ENCODE peak calls at places on chromosomes 11 and 22, in four cellular contexts. R is natural killer cell, A is pancreas, K is psoas muscle. G is an unnamed sample.

GRCh38 chr11:102551188-102551781 is 20.7 kb upstream of the MMP7 start:
- DNase-seq in R (no peak), K (no peak), A (no peak), G (no peak)

GRCh38 chr11:93727985-93728791 is 13.1 kb downstream of the TAF1D start:
- DNase-seq in R (no peak), A (no peak), K (no peak), G (no peak)

GRCh38 chr22:40310081-40310770 is 36.1 kb upstream of the ADSL start:
- DNase-seq in R (no peak), K (no peak), A (no peak), G (no peak)

GRCh38 chr11:132245558-132246385 is 875.4 kb downstream of the NTM start:
- DNase-seq in R (no peak), A (no peak), K (no peak), G (no peak)

GRCh38 chr11:129434641-129435498 is 59.2 kb downstream of the BARX2 start:
- DNase-seq in K (no peak), R (no peak), A (no peak), G (no peak)

GRCh38 chr11:9759519-9760179 is 95.8 kb downstream of the SWAP70 start:
- DNase-seq in A (peak; percentile 84), R (peak; percentile 66), K (peak; percentile 88), G (peak; percentile 100)

GRCh38 chr11:66317322-66317765 is 500 bp upstream of the CD248 start:
- DNase-seq in R (no peak), A (no peak), K (peak; percentile 51), G (no peak)

GRCh38 chr11:116376547-116376946 is 396.2 kb downstream of the BUD13 start:
- DNase-seq in K (no peak), R (no peak), A (no peak), G (no peak)

GRCh38 chr11:23497040-23497439 is 636.8 kb upstream of the CCDC179 start:
- DNase-seq in R (no peak), A (no peak), K (no peak), G (no peak)

GRCh38 chr11:126293726-126294125 is 10.1 kb upstream of the DCPS start:
- DNase-seq in K (no peak), R (no peak), A (no peak), G (no peak)

GRCh38 chr22:25754527-25755202 is 12.7 kb downstream of the MYO18B start:
- DNase-seq in K (peak; percentile 88), R (no peak), A (no peak), G (no peak)

GRCh38 chr11:44835979-44836378 is 109.2 kb downstream of the TSPAN18 start:
- DNase-seq in K (no peak), R (no peak), A (no peak), G (no peak)

GRCh38 chr11:69943066-69943465 is 123.8 kb upstream of the FGF3 start:
- DNase-seq in R (no peak), A (no peak), K (no peak), G (peak; percentile 9)

GRCh38 chr11:5521540-5521939 is 5.0 kb upstream of the UBQLNL start:
- DNase-seq in A (no peak), R (no peak), K (no peak), G (no peak)

GRCh38 chr11:2266586-2267305 is 3.6 kb downstream of the ASCL2 start:
- DNase-seq in R (no peak), A (no peak), K (no peak), G (no peak)

GRCh38 chr22:23806837-23807236 is 20.1 kb downstream of the SMARCB1 start:
- DNase-seq in A (no peak), R (no peak), K (no peak), G (no peak)

GRCh38 chr11:64385953-64386704 is 27.2 kb downstream of the RPS6KA4 start:
- DNase-seq in K (no peak), R (no peak), A (no peak), G (peak; percentile 68)

GRCh38 chr11:67002297-67002913 is 20.5 kb upstream of the SYT12 start:
- DNase-seq in A (no peak), K (no peak), R (no peak), G (no peak)

GRCh38 chr11:104352036-104352435 is 188.1 kb upstream of the PDGFD start:
- DNase-seq in A (no peak), K (no peak), R (no peak), G (no peak)

GRCh38 chr22:35443790-35444684 is 44.1 kb downstream of the MCM5 start:
- DNase-seq in K (no peak), A (no peak), R (no peak), G (no peak)

GRCh38 chr11:108672113-108672512 is 7.2 kb downstream of the DDX10 start:
- DNase-seq in R (no peak), A (no peak), K (no peak), G (no peak)

GRCh38 chr11:128488471-128488870 is 98.9 kb downstream of the ETS1 start:
- DNase-seq in K (no peak), A (no peak), R (no peak), G (no peak)

GRCh38 chr11:6320411-6321207 is at the start of gene CAVIN3:
- DNase-seq in K (peak; percentile 90), A (peak; percentile 73), R (no peak), G (peak; percentile 55)

GRCh38 chr11:65639623-65640482 is 2.0 kb downstream of the SIPA1 start:
- DNase-seq in R (peak; percentile 83), A (no peak), K (no peak), G (no peak)

GRCh38 chr11:47241740-47242400 is 6.7 kb downstream of the ACP2 start:
- DNase-seq in R (no peak), A (no peak), K (no peak), G (no peak)

GRCh38 chr11:45318516-45318915 is 32.4 kb upstream of the SYT13 start:
- DNase-seq in A (no peak), K (no peak), R (no peak), G (no peak)

GRCh38 chr22:39234867-39235687 is 9.7 kb downstream of the PDGFB start:
- DNase-seq in K (peak; percentile 85), A (peak; percentile 74), R (no peak), G (no peak)

GRCh38 chr22:32000171-32000570 is 42.9 kb upstream of the SLC5A1 start:
- DNase-seq in A (no peak), R (no peak), K (no peak), G (no peak)

GRCh38 chr11:8325905-8326304 is 62.2 kb upstream of the LMO1 start:
- DNase-seq in A (no peak), R (no peak), K (no peak), G (peak; percentile 26)

GRCh38 chr11:71266114-71266833 is 13.9 kb upstream of the SHANK2 start:
- DNase-seq in A (no peak), R (no peak), K (no peak), G (no peak)

GRCh38 chr11:60914620-60915249 is 777 bp downstream of the TMEM109 start:
- DNase-seq in R (peak; percentile 41), K (peak; percentile 51), A (peak; percentile 49), G (peak; percentile 44)

GRCh38 chr11:57248780-57249383 is 11.8 kb upstream of the APLNR start:
- DNase-seq in A (peak; percentile 29), K (peak; percentile 59), R (no peak), G (no peak)

GRCh38 chr11:113562981-113563461 is 87.8 kb upstream of the DRD2 start:
- DNase-seq in K (no peak), A (no peak), R (no peak), G (no peak)

GRCh38 chr11:99370557-99371200 is 349.9 kb downstream of the CNTN5 start:
- DNase-seq in A (no peak), R (no peak), K (peak; percentile 28), G (no peak)

GRCh38 chr22:28142361-28142801 is 223.3 kb upstream of the PITPNB start:
- DNase-seq in A (no peak), R (no peak), K (no peak), G (no peak)
- TF ChIP-seq CTCF in A (no peak), R (no peak), K (no peak), G (no peak)

GRCh38 chr22:30423296-30423958 is 2.1 kb upstream of the MTFP1 start:
- DNase-seq in K (no peak), A (no peak), R (no peak), G (peak; percentile 58)
- TF ChIP-seq CTCF in K (peak; percentile 6), A (no peak), R (no peak), G (no peak)

DNA sequence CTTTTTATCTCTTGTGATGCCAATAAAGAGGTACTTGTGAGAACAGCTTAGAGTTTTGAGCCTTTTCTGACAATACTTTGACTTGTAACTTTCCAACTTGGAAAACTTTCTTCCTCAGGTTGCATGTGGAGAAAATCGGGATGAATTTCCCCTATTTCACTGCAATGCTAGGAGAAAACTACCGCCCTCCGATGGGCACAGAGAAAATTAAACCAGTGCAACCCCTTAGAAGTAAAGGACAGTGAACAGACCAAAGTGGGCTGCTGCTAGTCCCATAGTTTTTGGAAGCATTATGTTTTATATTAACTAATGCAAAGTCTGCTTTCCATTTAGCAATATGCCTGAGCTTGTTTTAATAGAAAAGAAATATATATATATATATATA is 195.5 kb upstream of the RAG2 start:
- DNase-seq in R (no peak), A (no peak), K (no peak), G (no peak)
- TF ChIP-seq CTCF in R (no peak), A (no peak), K (no peak), G (no peak)

DNA sequence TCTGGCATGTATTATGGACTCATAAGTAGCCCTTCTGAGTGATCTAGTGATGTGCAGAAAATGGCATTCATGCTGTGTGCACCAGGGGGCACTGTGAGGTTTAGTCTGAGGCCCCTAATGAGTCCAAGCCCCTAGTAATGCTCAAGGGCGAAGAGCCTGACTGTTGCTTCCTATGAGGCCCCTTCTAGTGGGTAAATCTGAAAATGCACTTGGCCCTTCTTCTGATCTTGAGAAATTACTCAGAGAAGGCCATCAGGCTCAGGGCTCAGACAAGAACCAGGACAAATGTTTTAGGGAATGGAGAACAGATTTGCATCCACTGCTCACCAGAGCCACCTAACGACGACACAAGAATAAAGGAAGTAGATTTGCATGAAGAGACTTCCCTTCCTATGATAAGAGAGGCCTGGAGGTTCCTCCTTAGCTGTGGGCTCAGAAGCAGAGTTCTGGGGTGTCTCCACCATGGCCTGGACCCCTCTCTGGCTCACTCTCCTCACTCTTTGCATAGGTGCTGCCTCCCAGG is 75.8 kb downstream of the GGTLC2 start:
- DNase-seq in K (no peak), A (no peak), R (peak; percentile 48), G (peak; percentile 61)
- TF ChIP-seq CTCF in K (no peak), A (no peak), R (peak; percentile 77), G (peak; percentile 88)

GRCh38 chr11:90310210-90310609 is 87.4 kb upstream of the CHORDC1 start:
- DNase-seq in R (no peak), K (no peak), A (no peak), G (no peak)
- TF ChIP-seq CTCF in R (no peak), K (no peak), A (no peak), G (no peak)

GRCh38 chr11:534592-535518 is 521 bp downstream of the HRAS start:
- DNase-seq in A (peak; percentile 47), K (no peak), R (no peak), G (peak; percentile 38)
- TF ChIP-seq CTCF in A (no peak), K (no peak), R (no peak), G (no peak)

GRCh38 chr11:118213774-118214173 is 11.0 kb downstream of the JAML start:
- DNase-seq in R (no peak), K (no peak), A (no peak), G (no peak)

GRCh38 chr11:118211006-118211405 is 13.8 kb downstream of the JAML start:
- DNase-seq in A (no peak), K (no peak), R (no peak), G (no peak)

GRCh38 chr11:118210323-118210722 is 14.5 kb downstream of the JAML start:
- DNase-seq in R (no peak), K (no peak), A (no peak), G (no peak)

GRCh38 chr11:118212781-118213565 is 11.8 kb downstream of the JAML start:
- DNase-seq in A (no peak), K (no peak), R (no peak), G (no peak)

GRCh38 chr11:118212131-118212725 is 12.6 kb downstream of the JAML start:
- DNase-seq in A (no peak), R (no peak), K (no peak), G (no peak)
- TF ChIP-seq CTCF in A (no peak), R (no peak), K (no peak), G (no peak)

G was measured in CD14-positive monocyte.